ENCODE peak calls at places on chromosomes 3 and 15, in four cellular contexts. A is IMR-90, F is body of pancreas, D is uterus. Z is an unnamed sample.

GRCh38 chr15:82805994-82806406 is at the start of gene FSD2:
- DNase-seq in A (no peak), F (no peak), D (no peak), Z (peak; percentile 29)

GRCh38 chr3:26015752-26016151 is 225.9 kb downstream of the OXSM start:
- DNase-seq in A (no peak), F (no peak), D (no peak), Z (no peak)

GRCh38 chr3:177538743-177539730 is 341.8 kb upstream of the TBL1XR1 start:
- DNase-seq in A (peak; percentile 8), F (no peak), D (no peak), Z (peak; percentile 39)

GRCh38 chr3:127091376-127091775 is 101.6 kb upstream of the PRR23E start:
- DNase-seq in A (no peak), F (no peak), D (no peak), Z (no peak)

GRCh38 chr3:187015903-187016638 is 85.7 kb downstream of the ST6GAL1 start:
- DNase-seq in A (no peak), F (no peak), D (no peak), Z (no peak)

GRCh38 chr15:49715213-49715612 is 94.4 kb downstream of the DTWD1 start:
- DNase-seq in A (no peak), F (no peak), D (no peak), Z (no peak)

GRCh38 chr3:174132421-174133042 is 726.6 kb upstream of the NAALADL2 start:
- DNase-seq in A (peak; percentile 25), F (no peak), D (no peak), Z (no peak)

GRCh38 chr3:111541911-111542483 is at the start of gene CD96:
- DNase-seq in A (peak; percentile 65), F (no peak), D (no peak), Z (no peak)

GRCh38 chr15:42716626-42717025 is 20.3 kb downstream of the CDAN1 start:
- DNase-seq in A (peak; percentile 32), F (peak; percentile 2), D (no peak), Z (no peak)

GRCh38 chr3:98291332-98291957 is 9.1 kb downstream of the OR5H2 start:
- DNase-seq in A (no peak), F (no peak), D (no peak), Z (no peak)

GRCh38 chr15:101193063-101193712 is 58.7 kb downstream of the CHSY1 start:
- DNase-seq in A (peak; percentile 35), F (no peak), D (peak; percentile 70), Z (no peak)

GRCh38 chr3:24137958-24138875 is 193.1 kb downstream of the NR1D2 start:
- DNase-seq in A (no peak), F (peak; percentile 59), D (no peak), Z (no peak)

GRCh38 chr3:111750278-111750884 is 108.7 kb upstream of the PHLDB2 start:
- DNase-seq in A (no peak), F (no peak), D (no peak), Z (no peak)

GRCh38 chr15:58109419-58109818 is 28.8 kb upstream of the AQP9 start:
- DNase-seq in A (no peak), F (no peak), D (no peak), Z (no peak)

GRCh38 chr15:33016405-33017024 is 178.0 kb downstream of the FMN1 start:
- DNase-seq in A (no peak), F (no peak), D (no peak), Z (no peak)

GRCh38 chr15:75672646-75673425 is 25.1 kb downstream of the SNX33 start:
- DNase-seq in A (peak; percentile 91), F (peak; percentile 41), D (peak; percentile 57), Z (no peak)

GRCh38 chr3:185253645-185254410 is at the start of gene EHHADH:
- DNase-seq in A (peak; percentile 44), F (peak; percentile 82), D (peak; percentile 44), Z (peak; percentile 83)

GRCh38 chr3:65996605-65997004 is 42.1 kb downstream of the MAGI1 start:
- DNase-seq in A (no peak), F (peak; percentile 25), D (no peak), Z (no peak)

GRCh38 chr15:85473455-85473854 is 93.1 kb downstream of the AKAP13 start:
- DNase-seq in A (peak; percentile 71), F (no peak), D (no peak), Z (no peak)

GRCh38 chr15:101329309-101329863 is 34.3 kb upstream of the SNRPA1 start:
- DNase-seq in A (no peak), F (peak; percentile 2), D (no peak), Z (no peak)

GRCh38 chr3:132654190-132654589 is 5.4 kb downstream of the ACAD11 start:
- DNase-seq in A (no peak), F (no peak), D (no peak), Z (no peak)

GRCh38 chr3:25618043-25618442 is 46.7 kb downstream of the TOP2B start:
- DNase-seq in A (no peak), F (no peak), D (no peak), Z (no peak)

GRCh38 chr15:86505951-86506350 is 426.3 kb downstream of the AGBL1 start:
- DNase-seq in A (no peak), F (no peak), D (no peak), Z (no peak)

GRCh38 chr3:172709776-172710708 is 825 bp downstream of the NCEH1 start:
- DNase-seq in A (peak; percentile 41), F (peak; percentile 33), D (peak; percentile 47), Z (peak; percentile 38)

GRCh38 chr3:69791111-69791510 is 51.8 kb downstream of the MITF start:
- DNase-seq in A (peak; percentile 84), F (peak; percentile 17), D (peak; percentile 84), Z (peak; percentile 35)

GRCh38 chr15:62779041-62779810 is 263.3 kb upstream of the TPM1 start:
- DNase-seq in A (peak; percentile 78), F (no peak), D (no peak), Z (no peak)

GRCh38 chr3:42675909-42676308 is 9.4 kb upstream of the KLHL40 start:
- DNase-seq in A (no peak), F (no peak), D (no peak), Z (no peak)

GRCh38 chr3:16477054-16477453 is 36.4 kb downstream of the RFTN1 start:
- DNase-seq in A (peak; percentile 57), F (no peak), D (no peak), Z (no peak)

GRCh38 chr3:157174616-157175498 is 14.9 kb upstream of the CCNL1 start:
- DNase-seq in A (peak; percentile 100), F (peak; percentile 99), D (peak; percentile 99), Z (peak; percentile 99)
- TF ChIP-seq POLR2A in A (peak; percentile 95), F (peak; percentile 99), D (peak; percentile 76), Z (peak; percentile 82)

GRCh38 chr3:9792405-9793160 is at the start of the genes ARPC4 and TADA3:
- DNase-seq in A (peak; percentile 96), F (peak; percentile 90), D (peak; percentile 92), Z (peak; percentile 95)

GRCh38 chr3:9794400-9794799 is 1.5 kb downstream of the ARPC4 start:
- DNase-seq in A (no peak), F (no peak), D (no peak), Z (no peak)

GRCh38 chr3:9791790-9792404 is 376 bp downstream of the TADA3 start:
- DNase-seq in A (no peak), F (no peak), D (no peak), Z (no peak)

GRCh38 chr3:9795212-9795611 is 2.3 kb downstream of the ARPC4 start:
- DNase-seq in A (no peak), F (no peak), D (no peak), Z (peak; percentile 38)

DNA sequence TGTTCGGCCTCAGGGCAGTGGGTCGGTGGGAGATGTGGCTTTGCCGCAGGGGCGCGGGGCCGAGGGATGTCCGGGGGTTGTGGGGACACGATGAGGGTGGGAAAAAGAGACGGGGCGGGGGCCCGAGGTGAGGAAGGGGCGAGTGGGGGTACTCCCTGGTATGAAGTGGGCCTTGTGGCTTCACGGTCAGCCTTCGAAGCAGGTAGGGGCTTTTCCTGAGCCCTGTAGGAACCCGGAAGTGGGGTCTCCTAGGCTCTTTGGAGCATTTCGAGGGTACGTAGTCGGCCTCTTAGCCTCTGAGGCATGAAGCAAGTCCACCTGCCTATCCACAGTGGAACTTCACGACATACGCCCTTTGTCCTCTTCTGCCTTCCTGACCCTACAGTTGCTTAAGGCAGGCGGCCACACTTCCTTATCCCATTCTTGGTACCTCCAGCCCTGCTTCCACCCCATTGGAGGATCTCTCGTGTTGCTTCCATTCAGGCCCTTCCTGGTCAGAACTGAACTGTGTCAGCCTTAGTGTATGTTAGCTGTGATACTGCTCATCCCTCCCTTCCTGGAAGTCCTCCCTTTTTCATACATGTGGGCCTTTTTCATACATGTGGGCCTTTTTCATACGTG is 389 bp downstream of the ARPC4 start:
- DNase-seq in A (peak; percentile 44), F (no peak), D (no peak), Z (peak; percentile 61)
- TF ChIP-seq POLR2A in A (peak; percentile 13), F (no peak), D (no peak), Z (no peak)

GRCh38 chr3:50158747-50159146 is 3.6 kb downstream of the SEMA3F start:
- DNase-seq in A (no peak), F (no peak), D (no peak), Z (no peak)
- TF ChIP-seq POLR2A in A (no peak), F (no peak), D (no peak), Z (no peak)

DNA sequence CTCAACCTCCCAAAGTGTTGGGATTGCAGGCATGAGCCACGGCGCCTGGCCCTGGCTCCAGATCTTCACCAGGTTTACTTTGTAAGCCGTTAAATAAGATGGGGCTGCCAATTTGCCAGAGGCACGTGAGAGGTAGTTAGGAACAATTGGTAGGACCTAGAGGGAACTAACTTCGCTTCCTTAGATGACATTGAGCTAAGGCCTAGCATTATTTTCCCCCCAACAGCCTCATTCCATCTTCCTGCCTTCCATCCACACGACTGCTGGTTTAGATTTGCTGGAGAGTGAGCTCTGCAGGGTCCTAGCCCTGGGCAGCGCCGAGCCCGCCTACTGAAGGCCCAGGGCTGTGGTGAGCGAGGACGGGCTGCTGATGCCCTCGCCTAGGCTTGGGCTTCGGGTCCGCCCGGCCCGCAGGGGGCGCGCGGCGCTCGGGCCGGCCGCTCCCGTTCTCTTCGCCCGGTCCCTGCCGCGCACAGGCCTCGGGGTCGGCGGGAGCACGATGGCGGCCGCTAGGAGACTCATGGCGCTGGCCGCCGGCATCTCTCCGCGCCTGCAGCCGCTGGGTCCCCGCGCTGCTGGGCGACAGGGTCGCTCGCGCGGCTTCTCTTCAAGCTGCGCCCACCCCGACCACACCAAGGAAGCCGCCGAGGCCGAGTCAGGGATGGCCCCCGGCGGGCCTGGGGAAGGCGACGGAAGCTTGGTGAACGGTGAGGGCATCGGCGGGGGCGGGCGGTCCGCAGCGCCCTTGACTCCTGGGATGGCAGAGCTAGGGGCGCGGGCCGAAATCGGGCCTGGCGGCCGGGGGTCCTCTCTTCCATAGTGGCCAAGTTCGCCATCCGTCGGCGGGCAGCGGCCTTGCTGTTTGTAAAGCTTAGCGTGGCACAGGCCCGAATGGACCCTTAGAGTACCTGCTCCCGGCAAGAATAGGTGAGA is 21.9 kb downstream of the DHX30 start:
- DNase-seq in A (peak; percentile 83), F (peak; percentile 78), D (peak; percentile 78), Z (peak; percentile 89)
- TF ChIP-seq POLR2A in A (peak; percentile 85), F (peak; percentile 60), D (no peak), Z (peak; percentile 56)